ENCODE peak calls at places on chromosomes 6 and 20, in four cellular contexts. A is GM04504, Q is C1 segment of cervical spinal cord, S is Right ventricle myocardium superior. W is an unnamed sample.

GRCh38 chr20:2234788-2235187 is 61.0 kb upstream of the TGM3 start:
- DNase-seq in S (no peak), A (peak), Q (no peak), W (no peak)

GRCh38 chr6:135600931-135601330 is 103.4 kb upstream of the AHI1 start:
- DNase-seq in A (no peak), Q (no peak), S (no peak), W (no peak)

GRCh38 chr20:57678340-57678739 is 31.5 kb downstream of the PMEPA1 start:
- DNase-seq in S (no peak), A (no peak), Q (no peak), W (no peak)

GRCh38 chr6:3627501-3627900 is 124.0 kb downstream of the PXDC1 start:
- DNase-seq in S (no peak), Q (no peak), A (no peak), W (no peak)

GRCh38 chr6:132933085-132933484 is 118.7 kb downstream of the RPS12 start:
- DNase-seq in Q (no peak), S (no peak), A (no peak), W (no peak)

GRCh38 chr6:327538-328183 is 35.4 kb downstream of the DUSP22 start:
- DNase-seq in Q (no peak), S (peak), A (peak), W (no peak)

GRCh38 chr6:22666021-22666420 is 96.7 kb downstream of the HDGFL1 start:
- DNase-seq in A (no peak), S (no peak), Q (no peak), W (no peak)

GRCh38 chr6:156685823-156686428 is 91.3 kb upstream of the ARID1B start:
- DNase-seq in A (no peak), Q (no peak), S (no peak), W (no peak)

GRCh38 chr6:82363368-82364086 is at the start of gene TPBG:
- DNase-seq in A (peak), Q (no peak), S (peak), W (peak)

GRCh38 chr6:17600527-17601388 is 656 bp downstream of the FAM8A1 start:
- DNase-seq in S (peak), A (peak), Q (no peak), W (no peak)